ENCODE peak calls at places on chromosomes 4 and X, in four cellular contexts. F is H9, D is IMR-90, T is endothelial cell of umbilical vein. G is an unnamed sample.

GRCh38 chr4:16569790-16570189 is 328.7 kb downstream of the LDB2 start:
- DNase-seq in T (no peak), F (no peak), D (no peak), G (no peak)

GRCh38 chr4:64584981-64585557 is 175.8 kb upstream of the TECRL start:
- DNase-seq in F (no peak), T (peak), D (peak), G (peak)

GRCh38 chrX:120358687-120359086 is 3.2 kb upstream of the ATP1B4 start:
- DNase-seq in T (no peak), F (no peak), D (no peak), G (no peak)

GRCh38 chr4:67204441-67204840 is 340.9 kb downstream of the CENPC start:
- DNase-seq in D (no peak), T (no peak), F (no peak), G (no peak)

GRCh38 chrX:43847352-43847751 is 34.9 kb downstream of the MAOB start:
- DNase-seq in F (no peak), D (no peak), T (no peak), G (no peak)

GRCh38 chr4:103996059-103996458 is 276.3 kb upstream of the TACR3 start:
- DNase-seq in T (no peak), F (no peak), D (no peak), G (peak)

GRCh38 chr4:77074961-77075855 is 581 bp downstream of the CCNI start:
- DNase-seq in F (peak), D (peak), T (peak), G (peak)

GRCh38 chr4:41598580-41598979 is 60.6 kb downstream of the LIMCH1 start:
- DNase-seq in F (no peak), T (no peak), D (no peak), G (peak)

GRCh38 chr4:189974056-189974455 is 33.4 kb downstream of the FRG1 start:
- DNase-seq in D (no peak), T (peak), F (no peak), G (no peak)

GRCh38 chrX:136260801-136261200 is 9.6 kb upstream of the MAP7D3 start:
- DNase-seq in D (peak), F (no peak), T (peak), G (peak)

GRCh38 chr4:184826315-184827266 is 823 bp upstream of the ACSL1 start:
- DNase-seq in D (peak), T (peak), F (no peak), G (peak)

GRCh38 chrX:69070949-69071650 is 94.2 kb downstream of the PJA1 start:
- DNase-seq in D (no peak), F (no peak), T (no peak), G (no peak)

GRCh38 chr4:7206856-7207567 is 14.7 kb downstream of the SORCS2 start:
- DNase-seq in T (peak), F (peak), D (peak), G (peak)

GRCh38 chr4:189162073-189162789 is 778.4 kb upstream of the FRG1 start:
- DNase-seq in T (no peak), D (no peak), F (peak), G (no peak)

GRCh38 chr4:54626113-54626512 is 31.6 kb upstream of the KIT start:
- DNase-seq in F (no peak), D (no peak), T (no peak), G (no peak)

GRCh38 chrX:141201962-141202361 is 25.0 kb upstream of the LDOC1 start:
- DNase-seq in D (no peak), F (no peak), T (no peak), G (no peak)

GRCh38 chr4:121448231-121448630 is 67.4 kb upstream of the QRFPR start:
- DNase-seq in D (no peak), F (no peak), T (no peak), G (no peak)

GRCh38 chr4:69308634-69309033 is 28.4 kb downstream of the UGT2B28 start:
- DNase-seq in D (no peak), T (no peak), F (no peak), G (no peak)

GRCh38 chr4:6221851-6222760 is 21.8 kb upstream of the JAKMIP1 start:
- DNase-seq in D (no peak), F (peak), T (no peak), G (no peak)

DNA sequence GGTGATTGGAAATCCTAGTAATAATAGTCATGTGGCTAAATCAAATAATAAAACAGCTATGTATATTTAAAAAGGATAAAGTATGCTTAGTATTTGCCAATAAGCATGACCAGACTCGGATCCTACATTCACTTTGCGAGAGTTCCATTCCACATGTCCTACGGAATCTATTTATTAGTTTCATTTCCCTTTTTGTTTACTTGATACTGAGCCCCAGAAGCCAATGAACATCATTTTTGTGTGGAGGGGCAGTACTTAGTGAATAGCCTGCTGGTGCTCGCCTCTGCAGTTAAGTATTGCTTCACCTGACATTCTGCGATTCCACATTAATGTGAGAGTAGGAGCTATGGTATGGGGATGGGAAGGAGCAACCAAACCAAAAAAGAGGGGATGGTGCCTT is 58.5 kb upstream of the NAP1L5 start:
- DNase-seq in D (no peak), T (no peak), F (no peak), G (no peak)
- H3K4me2 ChIP-seq in D (no peak), T (no peak), F (no peak), G (no peak)

GRCh38 chrX:96763608-96764007 is 79.0 kb downstream of the DIAPH2 start:
- DNase-seq in D (no peak), F (no peak), T (no peak), G (no peak)

GRCh38 chrX:96761566-96761965 is 76.9 kb downstream of the DIAPH2 start:
- DNase-seq in D (no peak), F (no peak), T (no peak), G (no peak)

GRCh38 chrX:96770315-96770714 is 85.7 kb downstream of the DIAPH2 start:
- DNase-seq in T (peak), D (peak), F (no peak), G (peak)

GRCh38 chrX:96764864-96765263 is 80.2 kb downstream of the DIAPH2 start:
- DNase-seq in D (no peak), F (no peak), T (no peak), G (no peak)
- H3K4me2 ChIP-seq in D (no peak), F (no peak), T (no peak), G (no peak)

GRCh38 chr4:53589511-53589910 is 1.8 kb downstream of the LNX1 start:
- DNase-seq in F (no peak), D (no peak), T (no peak), G (peak)

GRCh38 chr4:53592686-53593641 is 1.7 kb upstream of the LNX1 start:
- DNase-seq in T (peak), F (peak), D (no peak), G (peak)

GRCh38 chr4:53591372-53591892 is at the start of gene LNX1:
- DNase-seq in D (no peak), T (no peak), F (peak), G (no peak)

GRCh38 chr4:53593765-53594164 is 2.5 kb upstream of the LNX1 start:
- DNase-seq in T (no peak), D (no peak), F (no peak), G (no peak)

DNA sequence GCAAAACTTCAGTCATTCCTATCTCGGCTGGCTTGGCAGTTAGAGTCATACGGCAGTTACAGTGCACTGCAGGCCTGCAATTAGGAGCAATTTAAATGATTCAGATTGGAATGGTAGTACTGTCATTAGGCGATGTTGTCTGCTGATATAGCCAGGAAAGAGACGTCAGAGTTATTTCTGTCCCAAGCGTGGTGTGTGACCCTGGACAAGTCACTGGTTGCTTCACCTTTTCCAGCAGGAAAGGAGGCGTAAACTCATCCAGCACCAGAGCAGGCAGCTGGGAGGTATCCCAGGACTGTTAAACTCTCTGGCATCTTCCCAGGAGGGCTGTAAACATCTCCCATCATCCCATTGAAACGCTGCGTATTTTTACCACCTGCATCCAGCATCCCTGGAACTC is 842 bp upstream of the LNX1 start:
- DNase-seq in T (peak), D (peak), F (peak), G (peak)
- H3K4me2 ChIP-seq in T (peak), D (no peak), F (peak), G (no peak)

GRCh38 chr4:3718462-3718861 is 47.7 kb upstream of the ADRA2C start:
- DNase-seq in T (no peak), D (no peak), F (no peak), G (no peak)

GRCh38 chr4:3716876-3717235 is 49.3 kb upstream of the ADRA2C start:
- DNase-seq in D (no peak), F (no peak), T (no peak), G (no peak)

GRCh38 chr4:3716034-3716875 is 49.9 kb upstream of the ADRA2C start:
- DNase-seq in T (no peak), D (no peak), F (no peak), G (no peak)

GRCh38 chr4:3715251-3716033 is 50.7 kb upstream of the ADRA2C start:
- DNase-seq in D (no peak), F (no peak), T (no peak), G (no peak)

DNA sequence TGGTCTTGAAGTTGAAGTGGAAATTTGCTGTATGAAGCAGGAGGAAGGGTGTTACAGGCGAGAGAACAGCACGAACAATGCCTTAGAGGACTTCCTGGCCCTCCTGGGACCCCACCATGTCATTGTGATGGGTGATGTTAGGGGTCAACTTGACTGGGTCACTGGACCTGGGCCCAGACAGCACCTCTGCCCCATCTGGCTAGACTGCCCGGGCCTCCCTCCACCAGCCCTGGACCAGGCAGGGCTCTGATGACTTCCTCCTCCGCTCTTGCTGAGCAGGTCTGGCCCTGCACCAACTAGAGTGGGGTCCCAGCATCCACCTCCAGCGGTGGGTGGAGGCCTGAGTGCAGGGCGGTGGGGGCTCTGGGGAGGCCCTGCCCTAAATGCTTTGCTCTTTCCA is 48.9 kb upstream of the ADRA2C start:
- DNase-seq in D (no peak), T (no peak), F (no peak), G (no peak)
- H3K4me2 ChIP-seq in D (no peak), T (no peak), F (no peak), G (no peak)

GRCh38 chr4:140688711-140689598 is 67.2 kb downstream of the TBC1D9 start:
- DNase-seq in F (no peak), T (no peak), D (peak), G (peak)

GRCh38 chr4:140690093-140690492 is 66.1 kb downstream of the TBC1D9 start:
- DNase-seq in F (no peak), D (no peak), T (no peak), G (no peak)

GRCh38 chr4:140689628-140690027 is 66.6 kb downstream of the TBC1D9 start:
- DNase-seq in F (no peak), D (no peak), T (no peak), G (no peak)

GRCh38 chr4:140684314-140684713 is 71.9 kb downstream of the TBC1D9 start:
- DNase-seq in F (no peak), D (no peak), T (no peak), G (no peak)

DNA sequence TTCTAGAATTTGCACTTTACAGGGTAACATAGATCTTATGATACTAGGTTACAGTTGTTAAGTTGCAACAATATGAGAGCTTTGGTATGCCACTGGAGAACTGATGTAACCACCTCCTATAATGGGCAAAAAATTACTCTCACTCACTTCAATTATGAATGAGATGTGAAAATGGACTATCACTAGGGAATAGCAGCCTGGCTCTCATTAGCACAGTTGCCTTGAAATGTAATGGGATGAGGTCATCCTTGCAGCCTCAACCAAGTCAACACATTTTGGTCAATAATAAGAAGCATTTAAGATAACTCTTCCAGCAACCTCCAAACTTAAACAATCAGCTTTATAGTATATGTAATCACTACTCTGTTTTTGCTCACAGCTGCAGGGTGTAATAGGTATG is 69.4 kb downstream of the TBC1D9 start:
- DNase-seq in F (no peak), D (peak), T (no peak), G (no peak)
- H3K4me2 ChIP-seq in F (no peak), D (no peak), T (no peak), G (no peak)

GRCh38 chr4:156885374-156885773 is 86.2 kb downstream of the PDGFC start:
- DNase-seq in D (no peak), F (no peak), T (no peak), G (no peak)

GRCh38 chr4:156888762-156889161 is 82.8 kb downstream of the PDGFC start:
- DNase-seq in F (no peak), T (no peak), D (peak), G (peak)

GRCh38 chr4:156894234-156894633 is 77.4 kb downstream of the PDGFC start:
- DNase-seq in D (no peak), F (no peak), T (no peak), G (no peak)

GRCh38 chr4:156892695-156893211 is 78.8 kb downstream of the PDGFC start:
- DNase-seq in D (no peak), T (no peak), F (no peak), G (peak)

DNA sequence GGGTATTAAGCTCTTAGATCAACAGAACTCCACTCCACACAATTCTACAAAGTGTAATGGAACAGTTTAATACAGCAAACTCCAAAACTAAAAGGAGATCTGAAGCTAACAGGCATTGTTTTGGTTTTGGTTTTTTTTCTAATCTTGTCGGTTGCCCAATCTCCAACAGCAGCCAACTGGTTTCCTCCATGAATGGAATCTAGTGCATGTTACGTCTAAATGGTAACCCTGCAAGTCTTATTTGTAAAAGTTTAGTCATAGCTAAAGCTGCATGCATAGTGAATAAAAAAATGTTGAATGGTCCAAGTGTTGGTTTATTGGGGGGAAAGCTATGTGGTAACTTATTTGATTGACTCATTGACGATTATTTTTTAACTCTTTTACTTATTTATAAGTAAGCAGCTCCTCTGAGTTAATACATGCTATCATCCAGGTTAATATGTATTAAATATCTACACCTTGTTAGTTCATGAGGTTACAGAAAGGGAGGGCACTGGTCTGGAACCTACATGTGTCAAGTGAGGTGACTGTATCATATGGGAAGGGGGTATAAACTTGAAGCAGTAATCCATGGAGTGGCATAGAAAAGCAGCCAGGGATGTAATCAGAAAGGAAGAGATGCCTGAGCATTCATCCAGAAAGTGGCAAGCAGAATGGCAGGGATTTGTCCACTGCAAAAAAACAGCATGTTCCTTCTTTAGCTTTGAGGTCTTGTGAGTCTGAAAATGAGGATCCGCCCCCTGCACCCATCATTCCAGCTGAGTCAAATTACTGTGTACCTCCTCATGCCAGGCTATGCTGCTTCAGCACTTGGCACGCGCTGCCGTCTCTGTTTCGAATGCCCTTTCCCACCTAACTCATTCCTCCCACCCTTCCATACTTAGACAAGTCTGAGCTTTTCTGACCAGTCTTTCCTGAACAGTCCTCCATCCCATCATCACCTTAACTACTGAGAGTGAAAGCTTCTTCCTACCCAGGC is 81.7 kb downstream of the PDGFC start:
- DNase-seq in D (peak), T (no peak), F (no peak), G (peak)
- H3K4me2 ChIP-seq in D (peak), T (no peak), F (no peak), G (no peak)

GRCh38 chr4:74293558-74293957 is 14.7 kb upstream of the EPGN start:
- DNase-seq in D (no peak), F (no peak), T (no peak), G (no peak)
- H3K4me2 ChIP-seq in D (no peak), F (no peak), T (no peak), G (no peak)

GRCh38 chr4:25956260-25956659 is 42.2 kb downstream of the SMIM20 start:
- DNase-seq in D (no peak), T (no peak), F (no peak), G (no peak)
- H3K4me2 ChIP-seq in D (no peak), T (no peak), F (no peak), G (no peak)

DNA sequence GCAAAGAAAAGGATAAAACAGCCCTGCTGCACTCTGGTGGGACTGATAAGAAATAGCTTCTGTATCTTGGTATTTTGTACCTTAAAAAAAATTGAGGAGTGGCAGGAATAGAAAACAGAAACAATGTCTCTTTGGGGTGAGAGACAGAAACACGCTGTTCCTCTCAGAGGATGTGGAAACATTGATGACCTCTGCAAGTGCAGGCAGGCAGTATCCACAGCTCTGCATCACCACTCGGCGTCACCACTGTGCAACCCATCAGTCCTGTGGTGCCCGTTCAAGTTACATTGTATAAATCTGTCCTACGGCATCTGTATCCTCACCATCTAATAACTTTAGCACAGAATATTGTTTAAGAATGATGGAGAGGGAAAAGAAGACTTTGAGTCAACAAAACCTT is 152.4 kb upstream of the SPRY1 start:
- DNase-seq in D (peak), T (peak), F (no peak), G (peak)
- H3K4me2 ChIP-seq in D (peak), T (peak), F (no peak), G (no peak)

GRCh38 chrX:3044671-3045070 is 3.4 kb downstream of the ARSF start:
- DNase-seq in D (no peak), F (no peak), T (no peak), G (no peak)
- H3K4me2 ChIP-seq in D (no peak), F (no peak), T (no peak), G (no peak)